ENCODE peak calls at places on chromosome 21, in five cellular contexts. F, S, I, G and C are unnamed samples.

GRCh38 chr21:14074177-14074576 is 136.6 kb downstream of the LIPI start:
- DNase-seq in F (peak; percentile 44), G (no peak), S (no peak), I (no peak), C (no peak)

GRCh38 chr21:42367379-42368165 is 1.2 kb upstream of the TFF1 start:
- DNase-seq in S (no peak), G (no peak), F (no peak), I (no peak), C (no peak)

GRCh38 chr21:42056996-42057689 is 14.0 kb upstream of the UMODL1 start:
- DNase-seq in F (no peak), I (peak; percentile 28), S (no peak), G (no peak), C (no peak)

GRCh38 chr21:39444406-39445145 is 1.0 kb downstream of the LCA5L start:
- DNase-seq in G (no peak), I (peak; percentile 51), F (no peak), S (no peak), C (no peak)

GRCh38 chr21:15592271-15592860 is 137.4 kb upstream of the USP25 start:
- DNase-seq in I (peak; percentile 35), G (no peak), S (peak; percentile 2), F (no peak), C (peak; percentile 15)

GRCh38 chr21:44353200-44353970 is at the start of gene TRPM2:
- DNase-seq in G (no peak), S (peak; percentile 71), F (peak; percentile 84), I (no peak), C (no peak)

GRCh38 chr21:45430521-45431501 is 25.8 kb downstream of the COL18A1 start:
- DNase-seq in F (no peak), G (no peak), I (peak; percentile 81), S (no peak), C (no peak)

GRCh38 chr21:39022035-39022900 is 161.0 kb downstream of the PSMG1 start:
- DNase-seq in F (no peak), S (no peak), I (no peak), G (no peak), C (no peak)

GRCh38 chr21:44695176-44695575 is 1.8 kb upstream of the KRTAP10-12 start:
- DNase-seq in G (no peak), F (peak; percentile 47), S (no peak), I (no peak), C (no peak)

GRCh38 chr21:44994016-44994365 is 54.2 kb downstream of the SLX9 start:
- DNase-seq in S (no peak), G (no peak), I (no peak), F (no peak), C (no peak)

GRCh38 chr21:36867506-36867905 is 99.0 kb downstream of the HLCS start:
- DNase-seq in F (no peak), G (no peak), I (no peak), S (no peak), C (no peak)

GRCh38 chr21:46559291-46559983 is 45.4 kb downstream of the S100B start:
- DNase-seq in S (peak; percentile 36), F (peak; percentile 89), I (no peak), G (peak; percentile 55), C (no peak)

GRCh38 chr21:32155226-32155625 is 123.6 kb downstream of the MIS18A start:
- DNase-seq in S (no peak), I (no peak), F (no peak), G (no peak), C (no peak)

GRCh38 chr21:23249760-23250159 is 2251.6 kb downstream of the NCAM2 start:
- DNase-seq in F (no peak), I (no peak), S (no peak), G (no peak), C (no peak)

GRCh38 chr21:31777857-31778256 is 45.9 kb upstream of the SCAF4 start:
- DNase-seq in S (no peak), I (no peak), F (no peak), G (no peak), C (no peak)

GRCh38 chr21:28489197-28489596 is 503.5 kb downstream of the LTN1 start:
- DNase-seq in G (no peak), S (no peak), F (no peak), I (no peak), C (no peak)

GRCh38 chr21:15978158-15978805 is 248.5 kb downstream of the USP25 start:
- DNase-seq in G (no peak), F (no peak), S (no peak), I (peak; percentile 36), C (no peak)

GRCh38 chr21:33394260-33394659 is 9.0 kb upstream of the IFNGR2 start:
- DNase-seq in I (no peak), S (no peak), F (no peak), G (no peak), C (no peak)

GRCh38 chr21:36579898-36580297 is 100.0 kb upstream of the CLDN14 start:
- DNase-seq in S (no peak), I (no peak), G (no peak), F (no peak), C (no peak)

GRCh38 chr21:41832230-41833137 is 46.7 kb downstream of the PRDM15 start:
- DNase-seq in G (no peak), F (no peak), I (no peak), S (no peak), C (no peak)

GRCh38 chr21:40841524-40842196 is 5.3 kb downstream of the DSCAM start:
- DNase-seq in I (peak; percentile 61), F (no peak), G (no peak), S (no peak), C (peak; percentile 57)

GRCh38 chr21:37374026-37374425 is 7.5 kb downstream of the DYRK1A start:
- DNase-seq in I (no peak), S (no peak), G (no peak), F (no peak), C (no peak)

GRCh38 chr21:36188081-36188681 is 31.6 kb downstream of the DOP1B start:
- DNase-seq in G (no peak), I (no peak), F (no peak), S (no peak), C (no peak)